ENCODE peak calls at places on chromosomes 7 and 10, in seven cellular contexts. One of them, this sample, is unnamed.

GRCh38 chr7:82501256-82501815 is 57.8 kb upstream of the CACNA2D1 start:
- DNase-seq in esophagus squamous epithelium: no peak
- DNase-seq in stimulated activated naive CD4-positive, alpha-beta T cell treated with Interleukin-2 at 50 U/mL for 16 hours: no peak
- DNase-seq in tibial nerve: no peak
- DNase-seq in SK-MEL-5: no peak
- DNase-seq in transverse colon: no peak
- DNase-seq in T-helper 17 cell: no peak
- DNase-seq in this sample: no peak

GRCh38 chr7:46197833-46198540 is 276.9 kb upstream of the IGFBP3 start:
- DNase-seq in esophagus squamous epithelium: no peak
- DNase-seq in stimulated activated naive CD4-positive, alpha-beta T cell treated with Interleukin-2 at 50 U/mL for 16 hours: no peak
- DNase-seq in tibial nerve: no peak
- DNase-seq in SK-MEL-5: peak; percentile 35
- DNase-seq in transverse colon: no peak
- DNase-seq in T-helper 17 cell: no peak
- DNase-seq in this sample: no peak

GRCh38 chr10:6721964-6722615 is 142.0 kb upstream of the PRKCQ start:
- DNase-seq in esophagus squamous epithelium: no peak
- DNase-seq in stimulated activated naive CD4-positive, alpha-beta T cell treated with Interleukin-2 at 50 U/mL for 16 hours: no peak
- DNase-seq in tibial nerve: peak; percentile 36
- DNase-seq in SK-MEL-5: no peak
- DNase-seq in transverse colon: no peak
- DNase-seq in T-helper 17 cell: no peak
- DNase-seq in this sample: no peak

GRCh38 chr7:134701272-134701671 is 54.6 kb downstream of the BPGM start:
- DNase-seq in esophagus squamous epithelium: no peak
- DNase-seq in stimulated activated naive CD4-positive, alpha-beta T cell treated with Interleukin-2 at 50 U/mL for 16 hours: no peak
- DNase-seq in tibial nerve: no peak
- DNase-seq in SK-MEL-5: peak; percentile 88
- DNase-seq in transverse colon: no peak
- DNase-seq in T-helper 17 cell: no peak
- DNase-seq in this sample: no peak

GRCh38 chr10:95242581-95243317 is 48.1 kb downstream of the PDLIM1 start:
- DNase-seq in esophagus squamous epithelium: no peak
- DNase-seq in stimulated activated naive CD4-positive, alpha-beta T cell treated with Interleukin-2 at 50 U/mL for 16 hours: no peak
- DNase-seq in tibial nerve: no peak
- DNase-seq in SK-MEL-5: peak; percentile 65
- DNase-seq in transverse colon: no peak
- DNase-seq in T-helper 17 cell: no peak
- DNase-seq in this sample: no peak

GRCh38 chr10:67884313-67884841 is at the start of gene SIRT1:
- DNase-seq in esophagus squamous epithelium: peak; percentile 88
- DNase-seq in stimulated activated naive CD4-positive, alpha-beta T cell treated with Interleukin-2 at 50 U/mL for 16 hours: peak; percentile 90
- DNase-seq in tibial nerve: peak; percentile 96
- DNase-seq in SK-MEL-5: peak; percentile 86
- DNase-seq in transverse colon: peak; percentile 98
- DNase-seq in T-helper 17 cell: peak; percentile 90
- DNase-seq in this sample: peak; percentile 64

GRCh38 chr10:68553138-68553537 is 7.0 kb upstream of the TET1 start:
- DNase-seq in esophagus squamous epithelium: no peak
- DNase-seq in stimulated activated naive CD4-positive, alpha-beta T cell treated with Interleukin-2 at 50 U/mL for 16 hours: no peak
- DNase-seq in tibial nerve: no peak
- DNase-seq in SK-MEL-5: no peak
- DNase-seq in transverse colon: no peak
- DNase-seq in T-helper 17 cell: no peak
- DNase-seq in this sample: no peak

GRCh38 chr10:73910401-73910763 is 550 bp upstream of the PLAU start:
- DNase-seq in esophagus squamous epithelium: no peak
- DNase-seq in stimulated activated naive CD4-positive, alpha-beta T cell treated with Interleukin-2 at 50 U/mL for 16 hours: no peak
- DNase-seq in tibial nerve: no peak
- DNase-seq in SK-MEL-5: no peak
- DNase-seq in transverse colon: no peak
- DNase-seq in T-helper 17 cell: no peak
- DNase-seq in this sample: no peak

GRCh38 chr7:59986-60675 is 132.2 kb upstream of the FAM20C start:
- DNase-seq in esophagus squamous epithelium: no peak
- DNase-seq in stimulated activated naive CD4-positive, alpha-beta T cell treated with Interleukin-2 at 50 U/mL for 16 hours: no peak
- DNase-seq in tibial nerve: no peak
- DNase-seq in SK-MEL-5: no peak
- DNase-seq in transverse colon: peak; percentile 2
- DNase-seq in T-helper 17 cell: no peak
- DNase-seq in this sample: no peak

GRCh38 chr7:70417061-70417655 is 714.8 kb upstream of the GALNT17 start:
- DNase-seq in esophagus squamous epithelium: no peak
- DNase-seq in stimulated activated naive CD4-positive, alpha-beta T cell treated with Interleukin-2 at 50 U/mL for 16 hours: no peak
- DNase-seq in tibial nerve: no peak
- DNase-seq in SK-MEL-5: no peak
- DNase-seq in transverse colon: no peak
- DNase-seq in T-helper 17 cell: no peak
- DNase-seq in this sample: peak; percentile 72

GRCh38 chr7:67343566-67343965 is 346.9 kb downstream of the TYW1 start:
- DNase-seq in esophagus squamous epithelium: no peak
- DNase-seq in stimulated activated naive CD4-positive, alpha-beta T cell treated with Interleukin-2 at 50 U/mL for 16 hours: no peak
- DNase-seq in tibial nerve: no peak
- DNase-seq in SK-MEL-5: no peak
- DNase-seq in transverse colon: no peak
- DNase-seq in T-helper 17 cell: no peak
- DNase-seq in this sample: no peak

GRCh38 chr10:24501312-24501711 is 222.4 kb downstream of the ARHGAP21 start:
- DNase-seq in esophagus squamous epithelium: no peak
- DNase-seq in stimulated activated naive CD4-positive, alpha-beta T cell treated with Interleukin-2 at 50 U/mL for 16 hours: no peak
- DNase-seq in tibial nerve: no peak
- DNase-seq in SK-MEL-5: no peak
- DNase-seq in transverse colon: no peak
- DNase-seq in T-helper 17 cell: no peak
- DNase-seq in this sample: no peak

GRCh38 chr10:78851652-78852051 is 217.1 kb upstream of the ZMIZ1 start:
- DNase-seq in esophagus squamous epithelium: no peak
- DNase-seq in stimulated activated naive CD4-positive, alpha-beta T cell treated with Interleukin-2 at 50 U/mL for 16 hours: no peak
- DNase-seq in tibial nerve: peak; percentile 30
- DNase-seq in SK-MEL-5: no peak
- DNase-seq in transverse colon: no peak
- DNase-seq in T-helper 17 cell: no peak
- DNase-seq in this sample: no peak

GRCh38 chr7:117085275-117085674 is 132.0 kb downstream of the ST7 start:
- DNase-seq in esophagus squamous epithelium: no peak
- DNase-seq in stimulated activated naive CD4-positive, alpha-beta T cell treated with Interleukin-2 at 50 U/mL for 16 hours: no peak
- DNase-seq in tibial nerve: no peak
- DNase-seq in SK-MEL-5: no peak
- DNase-seq in transverse colon: no peak
- DNase-seq in T-helper 17 cell: no peak
- DNase-seq in this sample: no peak

GRCh38 chr10:127193125-127193524 is 3.3 kb downstream of the INSYN2A start:
- DNase-seq in esophagus squamous epithelium: no peak
- DNase-seq in stimulated activated naive CD4-positive, alpha-beta T cell treated with Interleukin-2 at 50 U/mL for 16 hours: no peak
- DNase-seq in tibial nerve: no peak
- DNase-seq in SK-MEL-5: no peak
- DNase-seq in transverse colon: no peak
- DNase-seq in T-helper 17 cell: no peak
- DNase-seq in this sample: no peak

GRCh38 chr7:47378728-47379395 is 203.0 kb downstream of the TNS3 start:
- DNase-seq in esophagus squamous epithelium: no peak
- DNase-seq in stimulated activated naive CD4-positive, alpha-beta T cell treated with Interleukin-2 at 50 U/mL for 16 hours: no peak
- DNase-seq in tibial nerve: no peak
- DNase-seq in SK-MEL-5: no peak
- DNase-seq in transverse colon: peak; percentile 8
- DNase-seq in T-helper 17 cell: no peak
- DNase-seq in this sample: no peak

GRCh38 chr10:61959814-61960213 is 58.3 kb downstream of the ARID5B start:
- DNase-seq in esophagus squamous epithelium: no peak
- DNase-seq in stimulated activated naive CD4-positive, alpha-beta T cell treated with Interleukin-2 at 50 U/mL for 16 hours: no peak
- DNase-seq in tibial nerve: no peak
- DNase-seq in SK-MEL-5: peak; percentile 63
- DNase-seq in transverse colon: no peak
- DNase-seq in T-helper 17 cell: no peak
- DNase-seq in this sample: no peak

GRCh38 chr7:1144269-1144771 is 15.7 kb downstream of the ZFAND2A start:
- DNase-seq in esophagus squamous epithelium: no peak
- DNase-seq in stimulated activated naive CD4-positive, alpha-beta T cell treated with Interleukin-2 at 50 U/mL for 16 hours: no peak
- DNase-seq in tibial nerve: peak; percentile 11
- DNase-seq in SK-MEL-5: peak; percentile 64
- DNase-seq in transverse colon: no peak
- DNase-seq in T-helper 17 cell: no peak
- DNase-seq in this sample: peak; percentile 53

GRCh38 chr7:22935269-22935668 is 78.7 kb downstream of the HYCC1 start:
- DNase-seq in esophagus squamous epithelium: no peak
- DNase-seq in stimulated activated naive CD4-positive, alpha-beta T cell treated with Interleukin-2 at 50 U/mL for 16 hours: no peak
- DNase-seq in tibial nerve: no peak
- DNase-seq in SK-MEL-5: no peak
- DNase-seq in transverse colon: no peak
- DNase-seq in T-helper 17 cell: no peak
- DNase-seq in this sample: no peak

GRCh38 chr10:121983828-121984227 is 5.1 kb upstream of the TACC2 start:
- DNase-seq in esophagus squamous epithelium: no peak
- DNase-seq in stimulated activated naive CD4-positive, alpha-beta T cell treated with Interleukin-2 at 50 U/mL for 16 hours: no peak
- DNase-seq in tibial nerve: no peak
- DNase-seq in SK-MEL-5: no peak
- DNase-seq in transverse colon: no peak
- DNase-seq in T-helper 17 cell: no peak
- DNase-seq in this sample: no peak

GRCh38 chr10:110190170-110190569 is 17.2 kb upstream of the MXI1 start:
- DNase-seq in esophagus squamous epithelium: no peak
- DNase-seq in stimulated activated naive CD4-positive, alpha-beta T cell treated with Interleukin-2 at 50 U/mL for 16 hours: no peak
- DNase-seq in tibial nerve: no peak
- DNase-seq in SK-MEL-5: no peak
- DNase-seq in transverse colon: no peak
- DNase-seq in T-helper 17 cell: no peak
- DNase-seq in this sample: no peak

GRCh38 chr10:905503-905902 is 26.0 kb downstream of the LARP4B start:
- DNase-seq in esophagus squamous epithelium: no peak
- DNase-seq in stimulated activated naive CD4-positive, alpha-beta T cell treated with Interleukin-2 at 50 U/mL for 16 hours: no peak
- DNase-seq in tibial nerve: no peak
- DNase-seq in SK-MEL-5: peak; percentile 20
- DNase-seq in transverse colon: no peak
- DNase-seq in T-helper 17 cell: no peak
- DNase-seq in this sample: no peak

GRCh38 chr10:49324711-49325110 is 25.7 kb downstream of the C10orf71 start:
- DNase-seq in esophagus squamous epithelium: no peak
- DNase-seq in stimulated activated naive CD4-positive, alpha-beta T cell treated with Interleukin-2 at 50 U/mL for 16 hours: no peak
- DNase-seq in tibial nerve: no peak
- DNase-seq in SK-MEL-5: peak; percentile 1
- DNase-seq in transverse colon: no peak
- DNase-seq in T-helper 17 cell: no peak
- DNase-seq in this sample: no peak

This sample was measured in cerebellar nuclear complex.